ENCODE peak calls at places on chromosomes 2 and 18, in six cellular contexts. I, B, X, G, K and S are unnamed samples. For H3K36me3 and H3K27me3, the result is how much of the 10 kb centered on the place peaks cover.

GRCh38 chr2:127659408-127660290 is 13.7 kb downstream of the GPR17 start:
- DNase-seq in X (peak), G (no peak), I (no peak), K (no peak), B (peak), S (no peak)

GRCh38 chr2:88227446-88227845 is 57.3 kb downstream of the THNSL2 start:
- DNase-seq in X (no peak), G (no peak), B (no peak), I (no peak), K (peak), S (peak)

GRCh38 chr2:194333091-194333490 is 1323.9 kb upstream of the SLC39A10 start:
- DNase-seq in G (no peak), B (no peak), K (no peak), X (no peak), I (no peak), S (no peak)

GRCh38 chr2:201779996-201780673 is 598 bp downstream of the ALS2 start:
- DNase-seq in I (no peak), B (peak), K (no peak), G (no peak), X (no peak), S (no peak)

GRCh38 chr2:88542668-88543067 is 84.6 kb downstream of the EIF2AK3 start:
- DNase-seq in X (no peak), I (no peak), K (no peak), G (no peak), B (no peak), S (no peak)

GRCh38 chr18:12540751-12541150 is 117.2 kb downstream of the SPIRE1 start:
- DNase-seq in X (no peak), B (no peak), I (no peak), K (no peak), G (no peak), S (no peak)

GRCh38 chr18:37668971-37669747 is 103.6 kb upstream of the CELF4 start:
- DNase-seq in I (no peak), B (peak), X (no peak), G (no peak), K (no peak), S (no peak)

GRCh38 chr2:171034315-171034714 is 105.3 kb downstream of the GORASP2 start:
- DNase-seq in I (no peak), B (no peak), X (no peak), K (no peak), G (no peak), S (no peak)

GRCh38 chr18:59631583-59632181 is 65.5 kb downstream of the CCBE1 start:
- DNase-seq in I (no peak), K (peak), X (no peak), G (no peak), B (no peak), S (no peak)

GRCh38 chr2:101991731-101992145 is at the start of gene IL1R2:
- DNase-seq in K (no peak), I (no peak), G (no peak), B (peak), X (peak), S (no peak)

GRCh38 chr18:24567199-24567598 is 106.8 kb downstream of the HRH4 start:
- DNase-seq in G (no peak), B (no peak), X (no peak), K (no peak), I (no peak), S (peak)

GRCh38 chr2:234463626-234464290 is 33.1 kb downstream of the ARL4C start:
- DNase-seq in K (no peak), X (no peak), G (no peak), I (no peak), B (peak), S (no peak)

DNA sequence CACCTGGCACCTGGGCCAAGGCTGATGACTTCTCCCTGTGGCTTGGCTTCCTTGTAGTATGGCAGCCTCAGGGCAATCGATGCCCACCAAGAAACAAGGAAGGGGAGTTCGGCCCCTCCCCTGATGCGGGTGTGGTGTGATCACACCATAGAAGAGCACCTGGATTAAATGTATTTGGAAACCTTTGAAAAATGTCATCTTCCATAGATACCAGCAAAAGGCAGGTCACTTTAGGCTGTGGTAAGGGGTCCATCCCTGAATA is 198.2 kb downstream of the CYP26B1 start:
- DNase-seq in B (no peak), X (no peak), K (no peak), I (no peak), G (no peak), S (no peak)
- H3K4me3 ChIP-seq in B (no peak), X (no peak), K (no peak), I (no peak), G (no peak), S (no peak)

GRCh38 chr2:64862623-64863022 is 126.6 kb upstream of the SLC1A4 start:
- DNase-seq in B (no peak), G (no peak), K (no peak), X (no peak), I (no peak), S (no peak)

GRCh38 chr2:64861338-64862000 is 127.7 kb upstream of the SLC1A4 start:
- DNase-seq in K (no peak), X (no peak), B (no peak), I (no peak), G (no peak), S (no peak)

GRCh38 chr2:64862001-64862397 is 127.2 kb upstream of the SLC1A4 start:
- DNase-seq in G (no peak), K (no peak), I (no peak), X (no peak), B (no peak), S (no peak)

GRCh38 chr2:64865073-64865830 is 123.9 kb upstream of the SLC1A4 start:
- DNase-seq in K (no peak), I (no peak), B (peak), X (peak), G (peak), S (no peak)

GRCh38 chr2:64863097-64863820 is 125.9 kb upstream of the SLC1A4 start:
- DNase-seq in X (no peak), G (no peak), B (no peak), K (no peak), I (no peak), S (no peak)
- H3K36me3 ChIP-seq in X (under half), G (under half), B (under half), K (under half), I (under half), S (under half)

DNA sequence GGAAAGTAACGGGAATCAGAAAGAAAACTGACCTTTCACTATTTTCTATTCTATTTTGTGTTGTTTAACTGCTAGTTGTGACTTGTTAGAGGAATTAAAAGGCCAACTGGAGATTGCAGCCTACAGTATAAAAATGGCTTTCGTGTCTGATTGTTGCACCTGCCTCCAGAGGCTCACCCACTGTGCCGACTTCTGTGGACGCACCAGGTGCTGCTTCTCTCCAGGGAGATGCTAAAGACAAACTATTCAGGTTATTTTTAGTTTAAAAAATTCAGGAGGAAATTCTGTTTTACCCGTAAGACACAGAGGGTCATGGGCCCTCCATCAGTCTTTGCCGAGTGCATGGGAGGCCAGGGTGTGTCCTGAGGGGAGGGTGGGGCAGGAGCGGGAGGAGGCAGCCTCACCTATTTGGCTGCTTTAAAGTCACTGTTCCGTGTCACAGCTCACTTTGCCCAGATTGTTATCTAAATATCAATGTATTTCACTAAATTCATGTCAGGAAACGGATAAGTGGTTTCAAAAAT is 42.5 kb downstream of the SNED1 start:
- DNase-seq in X (no peak), K (no peak), I (no peak), B (no peak), G (no peak), S (no peak)
- H3K27me3 ChIP-seq in X (under half), K (under half), I (under half), B (under half), G (under half), S (under half)

DNA sequence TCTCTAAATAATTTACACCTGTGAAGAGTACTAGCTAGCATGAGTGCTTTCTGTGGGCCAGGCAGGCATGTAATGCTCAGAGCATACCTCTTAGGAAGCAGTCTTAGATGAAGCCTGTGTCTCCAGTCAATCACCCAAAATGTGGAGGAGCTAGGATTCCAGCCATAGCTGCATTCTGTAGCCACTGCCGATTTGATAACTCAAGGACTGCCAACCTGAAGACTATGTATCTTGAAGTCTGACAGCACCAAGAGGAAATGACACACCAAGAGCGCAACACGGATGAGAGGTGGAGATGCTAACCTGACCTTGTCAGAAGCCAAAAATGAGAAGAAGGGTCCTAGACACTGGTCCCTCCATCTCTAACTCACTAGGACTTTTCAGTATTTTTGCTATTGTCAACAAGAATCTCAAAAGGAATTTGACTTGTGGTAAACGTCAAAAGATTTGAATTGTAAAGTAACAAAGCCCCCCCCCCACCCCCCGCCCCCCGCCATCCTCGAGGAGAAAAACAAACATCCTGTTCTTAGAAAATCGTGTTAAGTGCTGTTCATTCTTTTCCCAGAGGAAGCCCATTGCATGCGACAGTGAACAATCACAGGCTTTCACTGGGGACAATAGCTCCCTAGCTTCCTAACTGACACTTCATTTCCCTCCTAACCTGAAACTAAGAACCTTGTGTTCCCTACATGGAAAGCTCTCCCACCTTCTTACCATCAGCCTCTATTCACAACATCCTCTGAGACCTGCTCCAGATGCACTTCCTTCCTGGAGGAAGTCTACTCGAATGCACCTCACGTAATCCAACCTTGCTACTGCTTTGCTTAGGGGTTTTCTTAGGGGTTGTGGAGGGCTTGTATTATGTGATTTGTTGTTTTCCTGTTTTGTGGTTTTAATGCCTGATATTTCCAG is 14.7 kb downstream of the CDC42EP3 start:
- DNase-seq in K (no peak), G (no peak), B (no peak), I (no peak), X (peak), S (no peak)
- H3K4me3 ChIP-seq in K (no peak), G (no peak), B (no peak), I (no peak), X (no peak), S (no peak)

GRCh38 chr2:121350402-121350775 is 65.4 kb upstream of the TFCP2L1 start:
- DNase-seq in B (no peak), G (no peak), K (no peak), I (no peak), X (no peak), S (no peak)

GRCh38 chr2:121350884-121351283 is 65.9 kb upstream of the TFCP2L1 start:
- DNase-seq in G (no peak), K (no peak), B (no peak), X (no peak), I (no peak), S (no peak)

GRCh38 chr2:121349721-121350401 is 64.9 kb upstream of the TFCP2L1 start:
- DNase-seq in K (no peak), X (no peak), I (no peak), B (no peak), G (no peak), S (no peak)

GRCh38 chr2:121348128-121348740 is 63.2 kb upstream of the TFCP2L1 start:
- DNase-seq in X (no peak), I (no peak), K (no peak), G (no peak), B (no peak), S (no peak)

DNA sequence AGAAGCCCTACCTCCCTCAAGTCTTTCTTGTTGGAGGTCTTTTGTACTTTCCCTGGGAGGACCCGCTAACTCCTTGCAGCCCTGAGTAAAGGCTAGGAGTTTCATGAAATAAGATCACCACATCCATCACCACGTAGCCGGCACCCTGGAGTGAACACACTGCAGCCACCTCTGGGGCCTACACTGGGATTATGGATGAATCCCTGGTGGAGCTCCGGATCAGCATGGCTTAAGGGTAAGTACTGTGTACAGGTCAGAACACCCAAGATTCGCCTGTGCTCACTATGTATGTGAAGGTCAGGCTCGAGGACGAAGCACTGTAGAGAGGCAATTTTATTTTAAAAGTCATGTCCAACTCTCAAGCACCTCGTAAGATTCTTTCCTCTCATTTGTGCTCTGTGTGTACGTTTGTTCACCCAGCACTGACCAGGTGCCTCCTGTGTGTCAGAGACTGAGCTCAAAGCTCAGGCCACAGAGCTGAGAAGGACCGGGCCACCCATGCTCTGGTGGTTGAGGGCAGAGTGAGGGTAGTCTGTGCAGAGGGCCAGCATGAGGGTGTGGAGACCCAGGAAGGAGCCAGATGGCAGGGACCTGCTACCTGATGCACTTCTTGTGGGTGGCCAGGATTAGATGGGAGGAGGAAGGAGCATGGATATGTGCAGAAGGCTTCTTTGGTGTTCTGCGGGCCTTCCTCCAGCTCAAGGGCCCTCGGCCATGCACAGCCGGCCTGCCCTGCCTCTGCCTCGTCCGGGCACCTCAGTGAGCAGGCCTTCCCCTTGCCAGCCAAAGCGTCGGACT is 66.7 kb upstream of the TFCP2L1 start:
- DNase-seq in X (no peak), B (no peak), K (no peak), I (no peak), G (no peak), S (no peak)
- H3K36me3 ChIP-seq in X (half or more), B (under half), K (under half), I (half or more), G (half or more), S (under half)

GRCh38 chr18:79775441-79776221 is 22.1 kb upstream of the KCNG2 start:
- DNase-seq in K (no peak), I (no peak), G (no peak), X (no peak), B (no peak), S (no peak)
- H3K27me3 ChIP-seq in K (under half), I (under half), G (under half), X (under half), B (under half), S (under half)